ENCODE peak calls at places on chromosome 21, in ten cellular contexts. Y, A, C, P, I, G, U, T, H and F are unnamed samples.

GRCh38 chr21:46674430-46675007 is 39.0 kb downstream of the PRMT2 start:
- DNase-seq in G (no peak), H (no peak), U (no peak), Y (no peak), T (no peak), I (no peak), C (no peak), A (no peak), P (no peak), F (no peak)

GRCh38 chr21:21406918-21407317 is 408.7 kb downstream of the NCAM2 start:
- DNase-seq in H (no peak), U (no peak), G (no peak), C (no peak), I (no peak), A (no peak), Y (no peak), T (no peak), P (no peak), F (no peak)

GRCh38 chr21:42569732-42570301 is 56.2 kb downstream of the SLC37A1 start:
- DNase-seq in Y (peak), U (peak), T (no peak), G (no peak), I (peak), C (no peak), A (no peak), H (no peak), P (peak), F (no peak)

GRCh38 chr21:31781737-31782136 is 49.8 kb upstream of the SCAF4 start:
- DNase-seq in C (no peak), I (no peak), A (peak), G (no peak), T (no peak), Y (no peak), P (no peak), H (no peak), U (peak), F (no peak)

GRCh38 chr21:42261832-42262200 is 42.9 kb downstream of the ABCG1 start:
- DNase-seq in C (no peak), Y (no peak), G (no peak), H (no peak), A (no peak), U (no peak), T (no peak), P (no peak), I (no peak), F (no peak)

GRCh38 chr21:40227111-40227510 is 359.9 kb downstream of the PCP4 start:
- DNase-seq in C (no peak), P (no peak), I (no peak), G (no peak), A (no peak), Y (no peak), T (no peak), U (no peak), H (no peak), F (no peak)

GRCh38 chr21:35113064-35113463 is 64.0 kb upstream of the RUNX1 start:
- DNase-seq in C (no peak), P (no peak), G (no peak), A (peak), Y (no peak), T (no peak), H (no peak), U (no peak), I (no peak), F (no peak)

GRCh38 chr21:41207401-41208388 is 39.7 kb downstream of the BACE2 start:
- DNase-seq in I (no peak), H (no peak), T (no peak), A (peak), P (no peak), C (no peak), Y (no peak), U (peak), G (peak), F (no peak)

GRCh38 chr21:31363720-31364119 is 19.7 kb upstream of the TIAM1 start:
- DNase-seq in P (no peak), U (no peak), T (no peak), C (no peak), H (peak), G (no peak), Y (no peak), A (no peak), I (no peak), F (no peak)

GRCh38 chr21:42392731-42393442 is 3.0 kb downstream of the TMPRSS3 start:
- DNase-seq in C (no peak), P (no peak), Y (peak), H (peak), T (no peak), I (no peak), A (peak), U (no peak), G (no peak), F (no peak)

GRCh38 chr21:30336596-30336995 is 898 bp downstream of the KRTAP27-1 start:
- DNase-seq in T (no peak), C (no peak), H (no peak), I (no peak), P (no peak), A (no peak), U (no peak), Y (no peak), G (no peak), F (no peak)

DNA sequence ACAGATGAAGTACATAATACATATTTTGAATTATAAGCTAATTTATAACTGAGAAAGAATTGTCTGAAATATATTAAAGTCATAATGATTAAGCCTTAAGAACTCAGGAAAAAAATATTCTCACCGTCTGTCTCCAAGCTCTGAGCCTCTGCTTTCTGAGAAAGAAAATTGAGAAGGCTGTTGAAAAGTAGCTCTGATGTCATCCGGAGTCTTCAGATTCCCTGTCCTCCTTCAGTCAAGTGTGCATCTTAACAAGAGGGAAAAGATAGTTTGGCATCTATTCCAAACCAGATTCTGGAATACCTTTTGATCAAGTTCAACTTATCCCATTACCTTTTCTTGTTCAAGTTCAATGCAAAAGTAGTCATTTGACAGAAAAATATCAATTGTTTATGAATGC is 50.6 kb downstream of the NRIP1 start:
- DNase-seq in H (no peak), P (no peak), A (no peak), U (no peak), I (no peak), T (no peak), Y (no peak), C (no peak), G (no peak), F (no peak)
- H3K27ac ChIP-seq in H (no peak), P (no peak), A (no peak), U (no peak), I (no peak), T (no peak), Y (no peak), C (no peak), G (no peak), F (no peak)

GRCh38 chr21:39096754-39097153 is 86.5 kb downstream of the PSMG1 start:
- DNase-seq in G (no peak), T (peak), I (no peak), A (no peak), P (no peak), C (no peak), U (no peak), H (no peak), Y (no peak), F (peak)
- H3K27ac ChIP-seq in G (no peak), T (no peak), I (peak), A (no peak), P (no peak), C (no peak), U (no peak), H (no peak), Y (peak), F (no peak)

GRCh38 chr21:45418301-45419071 is 13.5 kb downstream of the COL18A1 start:
- DNase-seq in I (peak), H (no peak), C (peak), T (no peak), A (no peak), U (peak), Y (no peak), G (no peak), P (no peak), F (no peak)
- H3K27ac ChIP-seq in I (no peak), H (no peak), C (no peak), T (no peak), A (no peak), U (no peak), Y (no peak), G (no peak), P (no peak), F (no peak)

GRCh38 chr21:28550057-28550825 is 442.4 kb downstream of the LTN1 start:
- DNase-seq in H (no peak), T (no peak), C (no peak), U (no peak), P (no peak), I (no peak), A (no peak), Y (no peak), G (no peak), F (no peak)

DNA sequence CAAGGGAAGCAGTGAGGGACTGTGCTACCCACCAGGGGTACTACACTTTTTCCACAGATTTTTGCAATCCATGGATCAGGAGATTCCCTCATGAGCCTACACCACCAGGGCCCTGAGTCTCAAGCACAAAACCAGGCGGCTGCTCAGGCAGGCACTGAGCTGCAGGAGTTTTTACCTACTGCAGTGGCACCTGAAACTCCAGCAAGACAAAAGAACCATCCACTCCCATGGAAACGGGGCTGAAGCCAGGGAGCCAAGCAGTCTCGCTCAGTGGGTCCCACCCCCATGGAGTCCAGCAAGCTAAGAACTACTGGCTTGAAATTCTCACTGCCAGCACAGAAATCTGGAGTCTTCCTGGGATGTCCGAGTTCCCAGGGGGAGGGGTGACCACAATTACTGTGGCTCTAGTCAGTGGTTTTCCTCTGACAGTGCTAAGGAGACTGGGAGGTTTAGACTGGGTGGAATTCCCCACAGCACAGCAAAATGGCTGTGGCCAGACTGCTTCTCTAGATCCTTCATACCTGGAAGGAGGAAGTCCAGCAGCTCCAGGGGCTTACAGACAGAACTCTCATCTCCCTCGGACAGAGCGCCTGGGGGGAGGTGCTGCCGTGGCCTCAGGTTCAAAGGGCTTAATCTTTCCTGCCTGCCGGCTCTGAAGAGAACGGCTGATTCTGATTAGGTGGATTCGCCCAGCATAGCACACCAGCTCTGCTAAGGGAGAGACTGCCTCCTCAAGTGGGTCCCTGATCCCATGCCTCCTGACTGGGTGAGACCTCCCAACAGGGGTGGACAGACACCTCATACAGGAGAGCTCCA is 437.8 kb downstream of the LTN1 start:
- DNase-seq in G (no peak), Y (no peak), I (no peak), P (no peak), H (no peak), T (no peak), A (peak), U (no peak), C (no peak), F (peak)
- H3K27ac ChIP-seq in G (no peak), Y (no peak), I (no peak), P (no peak), H (no peak), T (no peak), A (no peak), U (no peak), C (no peak), F (no peak)

GRCh38 chr21:33937931-33938339 is 22.3 kb upstream of the ATP5PO start:
- DNase-seq in T (no peak), P (no peak), U (no peak), Y (no peak), A (no peak), C (peak), I (no peak), G (no peak), H (peak), F (no peak)
- H3K27ac ChIP-seq in T (no peak), P (peak), U (no peak), Y (no peak), A (no peak), C (peak), I (peak), G (no peak), H (peak), F (no peak)